ENCODE peak calls at places on chromosomes 4 and X, in nine cellular contexts. U is upper lobe of left lung, T is BJ, O is NB4, G is neural crest cell, Y is type B pancreatic cell, S is GM23248, H is GM03348, C is HL-60. V is an unnamed sample.

GRCh38 chrX:108090474-108091265 is 672 bp downstream of the PSMD10 start:
- DNase-seq in U (no peak), T (no peak), O (peak), G (no peak), Y (no peak), S (peak), H (peak), C (no peak), V (no peak)

GRCh38 chrX:71911023-71911730 is 532 bp downstream of the NHSL2 start:
- DNase-seq in U (peak), T (no peak), O (peak), G (peak), Y (no peak), S (peak), H (peak), C (no peak), V (no peak)

GRCh38 chr4:8262637-8263322 is 6.8 kb upstream of the HTRA3 start:
- DNase-seq in U (no peak), T (no peak), O (no peak), G (no peak), Y (no peak), S (no peak), H (no peak), C (no peak), V (no peak)

GRCh38 chr4:118076958-118077766 is 42.9 kb downstream of the NDST3 start:
- DNase-seq in U (no peak), T (no peak), O (peak), G (no peak), Y (no peak), S (peak), H (peak), C (peak), V (peak)

GRCh38 chr4:74123065-74123728 is 24.2 kb upstream of the CXCL2 start:
- DNase-seq in U (no peak), T (no peak), O (peak), G (no peak), Y (no peak), S (peak), H (peak), C (no peak), V (no peak)

GRCh38 chrX:11553594-11553993 is 112.1 kb downstream of the ARHGAP6 start:
- DNase-seq in U (no peak), T (no peak), O (no peak), G (no peak), Y (no peak), S (peak), H (no peak), C (no peak), V (no peak)

GRCh38 chr4:107825072-107825789 is 499 bp downstream of the SGMS2 start:
- DNase-seq in U (no peak), T (no peak), O (no peak), G (peak), Y (peak), S (peak), H (peak), C (peak), V (no peak)

GRCh38 chrX:20112022-20112421 is 4.7 kb downstream of the MAP7D2 start:
- DNase-seq in U (no peak), T (no peak), O (no peak), G (no peak), Y (no peak), S (no peak), H (no peak), C (no peak), V (no peak)

GRCh38 chr4:120801171-120801758 is 121.3 kb downstream of the PRDM5 start:
- DNase-seq in U (no peak), T (no peak), O (no peak), G (no peak), Y (no peak), S (peak), H (peak), C (no peak), V (no peak)

GRCh38 chr4:42715807-42716482 is 59.0 kb upstream of the ATP8A1 start:
- DNase-seq in U (no peak), T (no peak), O (no peak), G (no peak), Y (no peak), S (no peak), H (no peak), C (no peak), V (no peak)

GRCh38 chr4:88697113-88697512 is 516 bp downstream of the NAP1L5 start:
- DNase-seq in U (peak), T (no peak), O (peak), G (no peak), Y (no peak), S (peak), H (peak), C (no peak), V (no peak)

GRCh38 chr4:188387134-188387791 is 248.0 kb downstream of the TRIML1 start:
- DNase-seq in U (no peak), T (no peak), O (no peak), G (no peak), Y (no peak), S (no peak), H (peak), C (no peak), V (no peak)

GRCh38 chr4:163544407-163545038 is 50.0 kb downstream of the TMA16 start:
- DNase-seq in U (peak), T (no peak), O (peak), G (peak), Y (no peak), S (peak), H (peak), C (peak), V (no peak)

GRCh38 chrX:130179579-130180215 is 7.9 kb downstream of the RAB33A start:
- DNase-seq in U (no peak), T (no peak), O (no peak), G (no peak), Y (no peak), S (peak), H (no peak), C (no peak), V (no peak)

GRCh38 chr4:335515-335914 is 2.1 kb upstream of the ZNF141 start:
- DNase-seq in U (no peak), T (no peak), O (no peak), G (no peak), Y (no peak), S (no peak), H (no peak), C (no peak), V (no peak)

GRCh38 chrX:283115-283845 is 2.1 kb downstream of the PLCXD1 start:
- DNase-seq in U (peak), T (no peak), O (peak), G (peak), Y (peak), S (peak), H (peak), C (peak), V (peak)

GRCh38 chr4:154622598-154622997 is 10.1 kb upstream of the FGG start:
- DNase-seq in U (no peak), T (no peak), O (peak), G (no peak), Y (no peak), S (peak), H (peak), C (peak), V (no peak)

GRCh38 chr4:78056265-78057129 is 626 bp upstream of the FRAS1 start:
- DNase-seq in U (peak), T (peak), O (peak), G (peak), Y (peak), S (peak), H (peak), C (no peak), V (peak)

GRCh38 chr4:24771241-24771640 is 24.1 kb upstream of the SOD3 start:
- DNase-seq in U (no peak), T (no peak), O (no peak), G (no peak), Y (no peak), S (no peak), H (no peak), C (no peak), V (no peak)

GRCh38 chrX:48631376-48632090 is 34.2 kb downstream of the WDR13 start:
- DNase-seq in U (no peak), T (peak), O (peak), G (peak), Y (peak), S (peak), H (peak), C (peak), V (peak)

GRCh38 chr4:95077864-95078263 is 320.1 kb downstream of the BMPR1B start:
- DNase-seq in U (no peak), T (no peak), O (no peak), G (no peak), Y (no peak), S (peak), H (no peak), C (no peak), V (no peak)

GRCh38 chr4:43330288-43330687 is 437.8 kb downstream of the GRXCR1 start:
- DNase-seq in U (no peak), T (no peak), O (no peak), G (no peak), Y (no peak), S (peak), H (no peak), C (no peak), V (peak)

GRCh38 chrX:2584659-2585470 is 84.1 kb upstream of the DHRSX start:
- DNase-seq in U (no peak), T (no peak), O (no peak), G (no peak), Y (no peak), S (no peak), H (no peak), C (no peak), V (no peak)

GRCh38 chr4:141375855-141376254 is 155.2 kb downstream of the ZNF330 start:
- DNase-seq in U (no peak), T (peak), O (no peak), G (no peak), Y (no peak), S (peak), H (peak), C (no peak), V (peak)

GRCh38 chrX:19544693-19545305 is 29.5 kb upstream of the MAP3K15 start:
- DNase-seq in U (no peak), T (no peak), O (peak), G (peak), Y (no peak), S (peak), H (peak), C (peak), V (peak)

GRCh38 chrX:129777218-129777768 is 2.5 kb upstream of the SASH3 start:
- DNase-seq in U (peak), T (no peak), O (peak), G (no peak), Y (no peak), S (no peak), H (no peak), C (peak), V (no peak)

GRCh38 chr4:1216869-1217294 is 32.0 kb downstream of the CTBP1 start:
- DNase-seq in U (peak), T (no peak), O (no peak), G (no peak), Y (no peak), S (no peak), H (no peak), C (peak), V (no peak)

GRCh38 chrX:30643313-30643821 is 9.9 kb upstream of the GK start:
- DNase-seq in U (no peak), T (no peak), O (peak), G (no peak), Y (no peak), S (peak), H (peak), C (peak), V (no peak)

V was measured in HFF-Myc.